ENCODE peak calls at places on chromosomes 1 and 21, in five cellular contexts. X is adrenal gland, W is kidney, P is thyroid gland, F is tibial artery. Q is an unnamed sample.

GRCh38 chr1:181139631-181140051 is 51.1 kb downstream of the IER5 start:
- DNase-seq in X (no peak), F (no peak), W (peak; percentile 52), P (no peak), Q (no peak)

GRCh38 chr21:44871576-44872265 is 1.8 kb downstream of the PTTG1IP start:
- DNase-seq in P (no peak), W (peak; percentile 73), X (peak; percentile 74), F (peak; percentile 77), Q (no peak)

GRCh38 chr1:185936641-185937040 is 202.4 kb downstream of the HMCN1 start:
- DNase-seq in F (no peak), X (no peak), P (no peak), W (no peak), Q (no peak)

GRCh38 chr21:26385721-26386120 is 187.4 kb downstream of the CYYR1 start:
- DNase-seq in X (no peak), F (no peak), W (no peak), P (no peak), Q (no peak)

GRCh38 chr1:95534985-95535384 is 301.0 kb downstream of the RWDD3 start:
- DNase-seq in W (no peak), F (no peak), P (no peak), X (no peak), Q (no peak)

GRCh38 chr21:29265690-29266479 is 32.8 kb upstream of the BACH1 start:
- DNase-seq in X (no peak), W (no peak), P (no peak), F (no peak), Q (no peak)

GRCh38 chr1:66725885-66726665 is 26.2 kb upstream of the DYNLT5 start:
- DNase-seq in F (peak; percentile 69), X (peak; percentile 61), W (no peak), P (peak; percentile 51), Q (peak; percentile 14)

GRCh38 chr1:62288224-62288623 is 31.0 kb downstream of the KANK4 start:
- DNase-seq in W (no peak), P (no peak), F (no peak), X (no peak), Q (no peak)

GRCh38 chr1:9294910-9295636 is 2.4 kb downstream of the SPSB1 start:
- DNase-seq in X (no peak), F (peak; percentile 71), P (peak; percentile 53), W (no peak), Q (peak; percentile 47)

GRCh38 chr1:219577331-219577730 is 35.6 kb downstream of the ZC3H11B start:
- DNase-seq in X (no peak), P (no peak), F (no peak), W (no peak), Q (no peak)

GRCh38 chr1:219527994-219528393 is 84.9 kb downstream of the ZC3H11B start:
- DNase-seq in X (no peak), F (no peak), W (no peak), P (no peak), Q (no peak)

GRCh38 chr1:211935448-211935970 is 99.8 kb downstream of the INTS7 start:
- DNase-seq in P (no peak), W (no peak), X (no peak), F (no peak), Q (no peak)

GRCh38 chr1:100070201-100070939 is 62.4 kb downstream of the SASS6 start:
- DNase-seq in P (peak; percentile 73), W (no peak), F (no peak), X (no peak), Q (no peak)

GRCh38 chr1:30840904-30841598 is 67.5 kb downstream of the SDC3 start:
- DNase-seq in P (peak; percentile 65), W (no peak), F (peak; percentile 40), X (peak; percentile 80), Q (peak; percentile 61)
- TF ChIP-seq CTCF in P (no peak), W (no peak), F (no peak), X (no peak), Q (no peak)

GRCh38 chr1:228083871-228084278 is 1.4 kb downstream of the ARF1 start:
- DNase-seq in F (no peak), W (peak; percentile 71), P (peak; percentile 47), X (peak; percentile 60), Q (no peak)
- H3K27ac ChIP-seq in F (peak overlapping the region; percentile 100), W (peak overlapping the region; percentile 97), P (peak overlapping the region; percentile 98), X (peak overlapping the region; percentile 94), Q (peak overlapping the region; percentile 99)

GRCh38 chr1:28369518-28370219 is at the start of gene PHACTR4:
- DNase-seq in X (peak; percentile 94), W (peak; percentile 97), P (peak; percentile 94), F (peak; percentile 93), Q (peak; percentile 93)
- TF ChIP-seq CTCF in X (no peak), W (no peak), P (no peak), F (peak; percentile 6), Q (no peak)

GRCh38 chr1:169047074-169047473 is 59.4 kb upstream of the ATP1B1 start:
- DNase-seq in F (no peak), X (no peak), W (no peak), P (no peak), Q (no peak)
- H3K27ac ChIP-seq in F (no peak overlapping the region), X (no peak overlapping the region), W (no peak overlapping the region), P (no peak overlapping the region), Q (no peak overlapping the region)

GRCh38 chr1:217433664-217434063 is 197.2 kb downstream of the GPATCH2 start:
- DNase-seq in X (no peak), W (no peak), F (no peak), P (no peak), Q (no peak)

GRCh38 chr1:217425528-217425927 is 205.4 kb downstream of the GPATCH2 start:
- DNase-seq in X (no peak), W (no peak), F (no peak), P (no peak), Q (no peak)

GRCh38 chr1:217435159-217435558 is 195.7 kb downstream of the GPATCH2 start:
- DNase-seq in P (no peak), F (no peak), W (no peak), X (no peak), Q (no peak)

GRCh38 chr1:217432339-217432738 is 198.6 kb downstream of the GPATCH2 start:
- DNase-seq in X (no peak), W (no peak), P (no peak), F (no peak), Q (no peak)

GRCh38 chr1:217431395-217431794 is 199.5 kb downstream of the GPATCH2 start:
- DNase-seq in P (no peak), F (no peak), X (no peak), W (no peak), Q (no peak)
- TF ChIP-seq CTCF in P (no peak), F (no peak), X (no peak), W (no peak), Q (no peak)

Q was measured in left ventricle myocardium inferior.